ENCODE peak calls at places on chromosomes 3 and 15, in five cellular contexts. One of them, this sample, is unnamed.

GRCh38 chr3:50656417-50657195 is 18.1 kb upstream of the DOCK3 start:
- DNase-seq in sigmoid colon: peak; percentile 45
- DNase-seq in heart left ventricle: no peak
- DNase-seq in IMR-90: no peak
- DNase-seq in A549: no peak
- DNase-seq in this sample: peak; percentile 50

GRCh38 chr15:63444607-63445006 is 59.8 kb upstream of the USP3 start:
- DNase-seq in sigmoid colon: no peak
- DNase-seq in heart left ventricle: no peak
- DNase-seq in IMR-90: no peak
- DNase-seq in A549: no peak
- DNase-seq in this sample: no peak

GRCh38 chr3:10137178-10137577 is 4.4 kb upstream of the VHL start:
- DNase-seq in sigmoid colon: no peak
- DNase-seq in heart left ventricle: no peak
- DNase-seq in IMR-90: no peak
- DNase-seq in A549: no peak
- DNase-seq in this sample: no peak

GRCh38 chr15:42582569-42583235 is 7.3 kb downstream of the STARD9 start:
- DNase-seq in sigmoid colon: no peak
- DNase-seq in heart left ventricle: no peak
- DNase-seq in IMR-90: no peak
- DNase-seq in A549: no peak
- DNase-seq in this sample: no peak

GRCh38 chr3:18211116-18211515 is 214.0 kb downstream of the SATB1 start:
- DNase-seq in sigmoid colon: no peak
- DNase-seq in heart left ventricle: no peak
- DNase-seq in IMR-90: no peak
- DNase-seq in A549: no peak
- DNase-seq in this sample: no peak

GRCh38 chr3:14218355-14218754 is 39.7 kb downstream of the LSM3 start:
- DNase-seq in sigmoid colon: no peak
- DNase-seq in heart left ventricle: no peak
- DNase-seq in IMR-90: no peak
- DNase-seq in A549: no peak
- DNase-seq in this sample: no peak

GRCh38 chr3:111926266-111926676 is 52.6 kb upstream of the ABHD10 start:
- DNase-seq in sigmoid colon: no peak
- DNase-seq in heart left ventricle: no peak
- DNase-seq in IMR-90: no peak
- DNase-seq in A549: no peak
- DNase-seq in this sample: no peak

GRCh38 chr15:60764408-60764963 is 285.5 kb upstream of the ICE2 start:
- DNase-seq in sigmoid colon: no peak
- DNase-seq in heart left ventricle: no peak
- DNase-seq in IMR-90: no peak
- DNase-seq in A549: no peak
- DNase-seq in this sample: no peak

GRCh38 chr15:29795610-29796009 is 26.7 kb downstream of the TJP1 start:
- DNase-seq in sigmoid colon: no peak
- DNase-seq in heart left ventricle: no peak
- DNase-seq in IMR-90: no peak
- DNase-seq in A549: no peak
- DNase-seq in this sample: no peak

GRCh38 chr3:154214320-154214719 is 93.1 kb downstream of the ARHGEF26 start:
- DNase-seq in sigmoid colon: no peak
- DNase-seq in heart left ventricle: no peak
- DNase-seq in IMR-90: peak; percentile 43
- DNase-seq in A549: no peak
- DNase-seq in this sample: no peak

GRCh38 chr3:147015334-147015733 is 391.0 kb downstream of the ZIC4 start:
- DNase-seq in sigmoid colon: no peak
- DNase-seq in heart left ventricle: no peak
- DNase-seq in IMR-90: no peak
- DNase-seq in A549: no peak
- DNase-seq in this sample: no peak

GRCh38 chr3:5480190-5480589 is 292.7 kb downstream of the EDEM1 start:
- DNase-seq in sigmoid colon: no peak
- DNase-seq in heart left ventricle: no peak
- DNase-seq in IMR-90: no peak
- DNase-seq in A549: no peak
- DNase-seq in this sample: no peak

GRCh38 chr3:162142511-162142910 is 645.9 kb downstream of the OTOL1 start:
- DNase-seq in sigmoid colon: no peak
- DNase-seq in heart left ventricle: no peak
- DNase-seq in IMR-90: peak; percentile 70
- DNase-seq in A549: no peak
- DNase-seq in this sample: no peak

GRCh38 chr15:40105517-40106202 is 3.0 kb downstream of the BMF start:
- DNase-seq in sigmoid colon: no peak
- DNase-seq in heart left ventricle: no peak
- DNase-seq in IMR-90: no peak
- DNase-seq in A549: no peak
- DNase-seq in this sample: no peak

GRCh38 chr3:117820900-117821299 is 1111.3 kb downstream of the TUSC7 start:
- DNase-seq in sigmoid colon: no peak
- DNase-seq in heart left ventricle: no peak
- DNase-seq in IMR-90: peak; percentile 66
- DNase-seq in A549: peak; percentile 12
- DNase-seq in this sample: no peak

GRCh38 chr3:46013316-46014094 is 13.8 kb downstream of the XCR1 start:
- DNase-seq in sigmoid colon: no peak
- DNase-seq in heart left ventricle: no peak
- DNase-seq in IMR-90: no peak
- DNase-seq in A549: no peak
- DNase-seq in this sample: peak; percentile 15

GRCh38 chr3:155154255-155154654 is 74.1 kb downstream of the MME start:
- DNase-seq in sigmoid colon: no peak
- DNase-seq in heart left ventricle: no peak
- DNase-seq in IMR-90: peak; percentile 39
- DNase-seq in A549: no peak
- DNase-seq in this sample: no peak

GRCh38 chr3:18559323-18559972 is 134.3 kb upstream of the SATB1 start:
- DNase-seq in sigmoid colon: no peak
- DNase-seq in heart left ventricle: no peak
- DNase-seq in IMR-90: no peak
- DNase-seq in A549: peak; percentile 42
- DNase-seq in this sample: no peak

GRCh38 chr15:59185725-59186124 is 20.9 kb upstream of the LDHAL6B start:
- DNase-seq in sigmoid colon: no peak
- DNase-seq in heart left ventricle: no peak
- DNase-seq in IMR-90: no peak
- DNase-seq in A549: peak; percentile 36
- DNase-seq in this sample: no peak

GRCh38 chr3:194559530-194559929 is 72.7 kb upstream of the ATP13A3 start:
- DNase-seq in sigmoid colon: no peak
- DNase-seq in heart left ventricle: no peak
- DNase-seq in IMR-90: no peak
- DNase-seq in A549: no peak
- DNase-seq in this sample: no peak

GRCh38 chr3:42130329-42131070 is 39.3 kb downstream of the TRAK1 start:
- DNase-seq in sigmoid colon: peak; percentile 27
- DNase-seq in heart left ventricle: no peak
- DNase-seq in IMR-90: no peak
- DNase-seq in A549: peak; percentile 85
- DNase-seq in this sample: no peak

GRCh38 chr15:77118787-77119410 is 48.0 kb upstream of the TSPAN3 start:
- DNase-seq in sigmoid colon: no peak
- DNase-seq in heart left ventricle: peak; percentile 38
- DNase-seq in IMR-90: peak; percentile 80
- DNase-seq in A549: peak; percentile 74
- DNase-seq in this sample: peak; percentile 50

GRCh38 chr15:25060996-25061620 is 106.3 kb downstream of the SNRPN start:
- DNase-seq in sigmoid colon: no peak
- DNase-seq in heart left ventricle: peak; percentile 6
- DNase-seq in IMR-90: no peak
- DNase-seq in A549: no peak
- DNase-seq in this sample: no peak

GRCh38 chr3:147049901-147050300 is 356.4 kb downstream of the ZIC4 start:
- DNase-seq in sigmoid colon: no peak
- DNase-seq in heart left ventricle: no peak
- DNase-seq in IMR-90: no peak
- DNase-seq in A549: no peak
- DNase-seq in this sample: no peak

GRCh38 chr15:70362911-70363310 is 265.2 kb upstream of the TLE3 start:
- DNase-seq in sigmoid colon: peak; percentile 71
- DNase-seq in heart left ventricle: no peak
- DNase-seq in IMR-90: peak; percentile 18
- DNase-seq in A549: peak; percentile 35
- DNase-seq in this sample: no peak

GRCh38 chr3:138615462-138615861 is 6.9 kb downstream of the FAIM start:
- DNase-seq in sigmoid colon: no peak
- DNase-seq in heart left ventricle: no peak
- DNase-seq in IMR-90: no peak
- DNase-seq in A549: no peak
- DNase-seq in this sample: no peak

GRCh38 chr3:138608322-138609214 is at the start of gene FAIM:
- DNase-seq in sigmoid colon: peak; percentile 85
- DNase-seq in heart left ventricle: peak; percentile 70
- DNase-seq in IMR-90: peak; percentile 62
- DNase-seq in A549: peak; percentile 78
- DNase-seq in this sample: peak; percentile 32

DNA sequence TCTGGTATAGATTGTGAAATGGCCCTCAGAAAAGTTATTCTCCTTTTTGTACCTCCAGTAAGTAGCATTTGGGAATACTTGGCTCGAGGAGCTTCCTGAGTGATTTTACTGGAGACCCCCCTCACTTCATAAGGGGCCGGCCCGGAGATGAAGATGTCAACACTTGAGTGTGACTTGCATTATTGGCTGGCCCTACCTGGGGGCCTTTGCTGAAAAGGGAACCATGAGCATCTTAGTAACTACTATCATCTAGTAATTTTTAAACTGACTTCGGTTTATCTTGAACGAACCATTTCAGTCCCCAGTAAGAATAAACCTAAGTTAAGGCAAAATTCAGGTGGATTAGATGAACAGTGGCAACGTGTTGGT is 1.3 kb downstream of the FAIM start:
- DNase-seq in sigmoid colon: no peak
- DNase-seq in heart left ventricle: no peak
- DNase-seq in IMR-90: no peak
- DNase-seq in A549: no peak
- DNase-seq in this sample: no peak
- H3K4me3 ChIP-seq in sigmoid colon: peak overlapping the region; percentile 83
- H3K4me3 ChIP-seq in heart left ventricle: peak overlapping the region; percentile 87
- H3K4me3 ChIP-seq in IMR-90: no peak overlapping the region
- H3K4me3 ChIP-seq in A549: peak overlapping the region; percentile 60
- H3K4me3 ChIP-seq in this sample: no peak overlapping the region

GRCh38 chr3:36546196-36546595 is 165.9 kb downstream of the STAC start:
- DNase-seq in sigmoid colon: no peak
- DNase-seq in heart left ventricle: no peak
- DNase-seq in IMR-90: no peak
- DNase-seq in A549: no peak
- DNase-seq in this sample: no peak

GRCh38 chr3:36538405-36538804 is 158.1 kb downstream of the STAC start:
- DNase-seq in sigmoid colon: no peak
- DNase-seq in heart left ventricle: no peak
- DNase-seq in IMR-90: no peak
- DNase-seq in A549: no peak
- DNase-seq in this sample: no peak

GRCh38 chr3:36542186-36542585 is 161.9 kb downstream of the STAC start:
- DNase-seq in sigmoid colon: no peak
- DNase-seq in heart left ventricle: no peak
- DNase-seq in IMR-90: no peak
- DNase-seq in A549: no peak
- DNase-seq in this sample: no peak

GRCh38 chr3:36543276-36543997 is 163.1 kb downstream of the STAC start:
- DNase-seq in sigmoid colon: no peak
- DNase-seq in heart left ventricle: no peak
- DNase-seq in IMR-90: no peak
- DNase-seq in A549: no peak
- DNase-seq in this sample: no peak

DNA sequence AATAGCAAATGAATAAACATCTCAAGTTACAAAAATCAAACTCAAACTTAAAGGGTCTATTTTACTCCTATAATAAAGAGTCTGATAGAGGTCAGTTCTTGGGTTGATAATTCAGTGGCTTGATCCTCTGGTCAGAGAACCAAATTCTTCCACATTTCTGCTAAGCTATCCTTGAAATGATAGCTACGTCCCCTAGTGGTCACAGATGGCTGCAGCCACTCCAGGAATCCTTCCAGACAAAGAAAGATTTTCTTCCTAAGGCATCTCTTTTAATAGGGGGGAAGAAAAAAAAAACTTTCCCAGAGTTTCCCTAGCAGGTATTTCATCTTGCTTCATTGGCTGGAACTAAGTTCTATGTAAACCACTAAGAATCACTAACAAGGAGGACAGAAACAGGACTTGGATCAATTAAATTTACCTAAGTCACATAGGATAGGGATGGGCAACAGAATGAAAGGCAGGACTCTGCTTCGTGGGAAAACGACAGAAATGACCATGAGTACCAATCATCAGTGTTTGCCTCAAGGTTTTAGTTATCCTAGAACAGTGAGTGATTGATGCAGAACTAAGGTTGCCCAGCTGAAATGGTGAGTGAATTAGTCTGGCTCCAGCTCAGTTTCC is 160.7 kb downstream of the STAC start:
- DNase-seq in sigmoid colon: no peak
- DNase-seq in heart left ventricle: no peak
- DNase-seq in IMR-90: peak; percentile 9
- DNase-seq in A549: peak; percentile 35
- DNase-seq in this sample: no peak
- TF ChIP-seq CTCF in sigmoid colon: no peak
- TF ChIP-seq CTCF in heart left ventricle: peak; percentile 38
- TF ChIP-seq CTCF in IMR-90: peak; percentile 53
- TF ChIP-seq CTCF in A549: peak; percentile 77
- TF ChIP-seq CTCF in this sample: no peak

GRCh38 chr3:101574388-101575156 is 592 bp downstream of the PCNP start:
- DNase-seq in sigmoid colon: peak; percentile 84
- DNase-seq in heart left ventricle: peak; percentile 55
- DNase-seq in IMR-90: peak; percentile 62
- DNase-seq in A549: peak; percentile 68
- DNase-seq in this sample: peak; percentile 55
- TF ChIP-seq POLR2A in sigmoid colon: no peak
- TF ChIP-seq POLR2A in heart left ventricle: no peak
- TF ChIP-seq POLR2A in IMR-90: no peak
- TF ChIP-seq POLR2A in A549: peak; percentile 22
- TF ChIP-seq POLR2A in this sample: no peak

DNA sequence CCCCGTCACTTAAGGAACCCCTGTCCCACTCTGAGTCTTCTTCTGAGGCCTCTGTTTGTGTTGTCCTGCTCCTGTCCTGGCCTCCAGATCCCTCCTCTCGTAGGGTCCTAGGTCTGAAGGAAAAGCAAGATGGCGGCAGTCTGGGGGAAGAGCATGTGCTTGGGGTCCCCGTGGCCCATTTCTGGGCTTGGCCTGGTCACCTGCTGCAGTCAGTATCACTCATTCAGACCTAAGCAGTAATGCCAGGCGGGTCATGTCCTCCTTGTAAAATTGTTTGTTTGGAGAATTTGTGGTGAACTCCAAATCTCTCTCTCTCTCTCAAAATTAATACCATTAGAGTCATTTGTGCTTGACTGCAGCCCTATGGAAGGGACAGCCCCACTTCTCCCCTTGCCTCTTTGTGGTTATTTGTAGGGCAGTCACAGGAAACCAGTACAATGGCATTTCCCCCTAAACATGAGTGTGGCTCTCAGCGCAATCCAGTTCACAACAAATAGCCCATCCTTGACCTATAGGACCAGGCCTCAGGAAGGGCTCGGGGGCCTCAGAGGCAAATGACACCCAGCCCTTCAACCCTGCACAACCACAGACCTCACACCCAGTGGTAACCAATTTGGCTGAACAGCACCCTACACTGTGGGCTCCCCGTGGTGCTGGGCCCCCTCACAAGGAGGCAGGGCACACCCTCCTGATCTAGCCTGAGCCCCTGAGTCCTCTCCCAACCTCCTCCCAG is 173.5 kb downstream of the OR4M2 start:
- DNase-seq in sigmoid colon: no peak
- DNase-seq in heart left ventricle: no peak
- DNase-seq in IMR-90: no peak
- DNase-seq in A549: no peak
- DNase-seq in this sample: no peak
- H3K4me3 ChIP-seq in sigmoid colon: no peak overlapping the region
- H3K4me3 ChIP-seq in heart left ventricle: no peak overlapping the region
- H3K4me3 ChIP-seq in IMR-90: no peak overlapping the region
- H3K4me3 ChIP-seq in A549: no peak overlapping the region
- H3K4me3 ChIP-seq in this sample: no peak overlapping the region